ENCODE peak calls at places on chromosomes 11 and 22, in six cellular contexts. K is H1, W is IMR-90, R is neuronal stem cell, H is mesenchymal stem cell, O is trophoblast cell. U is an unnamed sample.

GRCh38 chr11:8932564-8933180 is at the start of gene C11orf16:
- DNase-seq in K (no peak), W (no peak), R (no peak), H (no peak), O (no peak), U (peak)

GRCh38 chr22:50236731-50237409 is 8.0 kb downstream of the TUBGCP6 start:
- DNase-seq in K (no peak), W (peak), R (no peak), H (peak), O (peak), U (no peak)

GRCh38 chr11:8631395-8632110 is 37.5 kb upstream of the STK33 start:
- DNase-seq in K (no peak), W (peak), R (no peak), H (peak), O (no peak), U (no peak)

GRCh38 chr22:36227396-36227795 is 11.9 kb downstream of the APOL2 start:
- DNase-seq in K (no peak), W (no peak), R (no peak), H (no peak), O (no peak), U (no peak)

GRCh38 chr11:2768471-2769408 is 68.9 kb upstream of the KCNQ1OT1 start:
- DNase-seq in K (no peak), W (peak), R (no peak), H (peak), O (no peak), U (no peak)

GRCh38 chr11:16000065-16000464 is 356.3 kb downstream of the SOX6 start:
- DNase-seq in K (no peak), W (peak), R (no peak), H (no peak), O (no peak), U (no peak)

GRCh38 chr22:37492428-37493344 is 6.5 kb upstream of the MFNG start:
- DNase-seq in K (peak), W (peak), R (peak), H (peak), O (peak), U (peak)

GRCh38 chr11:131744847-131745246 is 374.4 kb downstream of the NTM start:
- DNase-seq in K (no peak), W (peak), R (no peak), H (peak), O (no peak), U (no peak)

GRCh38 chr22:42807185-42807584 is 49.9 kb downstream of the ARFGAP3 start:
- DNase-seq in K (no peak), W (no peak), R (no peak), H (no peak), O (no peak), U (no peak)

GRCh38 chr22:50207383-50208031 is 6.7 kb downstream of the SELENOO start:
- DNase-seq in K (no peak), W (no peak), R (no peak), H (no peak), O (peak), U (no peak)

DNA sequence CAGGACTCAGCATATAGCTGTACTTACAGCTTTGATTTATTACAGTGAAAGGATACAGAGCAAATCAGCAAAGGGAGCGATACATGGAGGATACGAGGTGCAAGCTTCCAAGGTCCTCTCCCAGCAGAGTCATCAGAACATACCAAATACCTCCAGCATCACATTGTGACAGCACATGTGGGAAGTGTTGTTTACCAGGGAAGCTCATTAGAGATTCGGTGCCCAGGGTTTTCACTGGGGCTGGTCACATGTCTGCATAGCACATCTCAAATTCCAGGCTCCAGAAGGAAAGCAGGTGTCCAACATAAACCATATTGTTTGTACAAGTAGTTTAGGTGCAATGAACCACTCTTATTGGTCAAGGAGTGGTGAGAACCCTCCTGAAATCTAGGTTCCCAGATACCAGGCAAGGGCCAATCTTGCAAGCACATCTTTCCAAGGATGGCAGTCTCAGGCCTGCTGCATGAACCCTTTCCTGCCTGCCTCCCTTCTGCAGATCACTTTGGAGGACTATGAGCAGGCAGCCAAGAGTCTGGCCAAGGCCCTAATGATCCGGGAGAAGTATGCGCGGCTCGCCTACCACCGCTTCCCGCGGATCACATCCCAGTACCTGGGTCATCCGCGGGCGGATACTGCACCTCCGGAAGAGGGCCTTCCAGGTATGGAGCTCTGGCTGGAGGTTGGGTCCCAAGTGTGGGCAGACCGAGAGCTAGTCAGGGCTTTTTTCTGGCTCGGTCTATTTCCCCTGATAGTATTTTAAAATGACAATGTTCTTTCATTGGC is 26.7 kb downstream of the AMPD3 start:
- DNase-seq in K (no peak), W (peak), R (no peak), H (no peak), O (no peak), U (no peak)
- H3K23ac ChIP-seq in K (no peak), W (peak), R (no peak), H (no peak), O (no peak), U (no peak)

GRCh38 chr11:118252688-118253087 is 523 bp upstream of the MPZL3 start:
- DNase-seq in K (no peak), W (no peak), R (no peak), H (no peak), O (no peak), U (no peak)

GRCh38 chr11:118247041-118247440 is 5.1 kb downstream of the MPZL3 start:
- DNase-seq in K (no peak), W (no peak), R (no peak), H (no peak), O (no peak), U (no peak)

GRCh38 chr11:118251858-118252652 is at the start of gene MPZL3:
- DNase-seq in K (peak), W (peak), R (peak), H (peak), O (peak), U (peak)
- H4K8ac ChIP-seq in K (peak), W (peak), R (no peak), H (peak), O (peak), U (no peak)

GRCh38 chr11:17533782-17534415 is 10.3 kb downstream of the USH1C start:
- DNase-seq in K (no peak), W (no peak), R (no peak), H (no peak), O (no peak), U (no peak)

GRCh38 chr11:17531071-17531817 is 13.0 kb downstream of the USH1C start:
- DNase-seq in K (no peak), W (no peak), R (no peak), H (no peak), O (no peak), U (no peak)

GRCh38 chr11:17531818-17532131 is 12.4 kb downstream of the USH1C start:
- DNase-seq in K (no peak), W (peak), R (no peak), H (no peak), O (no peak), U (no peak)

GRCh38 chr11:17532814-17533213 is 11.4 kb downstream of the USH1C start:
- DNase-seq in K (no peak), W (no peak), R (no peak), H (no peak), O (no peak), U (no peak)

DNA sequence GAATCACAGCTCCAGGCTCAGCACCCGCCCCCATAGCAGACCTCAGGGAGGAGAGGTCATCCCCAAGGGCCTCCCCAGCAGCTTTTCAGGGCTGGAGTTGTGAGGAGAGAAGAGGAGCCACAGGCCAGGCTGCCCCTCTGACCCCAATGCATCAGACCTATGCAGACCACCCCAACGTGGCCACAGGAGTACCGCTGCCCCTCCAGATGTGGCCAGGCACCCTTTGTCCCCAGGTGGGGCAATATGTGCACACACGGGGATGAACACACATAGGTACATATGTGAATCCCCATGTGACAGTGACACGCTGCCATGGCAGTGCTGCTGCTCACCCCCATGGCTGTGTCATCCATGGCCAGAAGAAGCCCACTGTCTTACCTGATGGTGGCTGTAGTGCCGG is 10.9 kb downstream of the USH1C start:
- DNase-seq in K (no peak), W (no peak), R (no peak), H (no peak), O (no peak), U (no peak)
- H4K91ac ChIP-seq in K (no peak), W (no peak), R (no peak), H (no peak), O (no peak), U (no peak)

DNA sequence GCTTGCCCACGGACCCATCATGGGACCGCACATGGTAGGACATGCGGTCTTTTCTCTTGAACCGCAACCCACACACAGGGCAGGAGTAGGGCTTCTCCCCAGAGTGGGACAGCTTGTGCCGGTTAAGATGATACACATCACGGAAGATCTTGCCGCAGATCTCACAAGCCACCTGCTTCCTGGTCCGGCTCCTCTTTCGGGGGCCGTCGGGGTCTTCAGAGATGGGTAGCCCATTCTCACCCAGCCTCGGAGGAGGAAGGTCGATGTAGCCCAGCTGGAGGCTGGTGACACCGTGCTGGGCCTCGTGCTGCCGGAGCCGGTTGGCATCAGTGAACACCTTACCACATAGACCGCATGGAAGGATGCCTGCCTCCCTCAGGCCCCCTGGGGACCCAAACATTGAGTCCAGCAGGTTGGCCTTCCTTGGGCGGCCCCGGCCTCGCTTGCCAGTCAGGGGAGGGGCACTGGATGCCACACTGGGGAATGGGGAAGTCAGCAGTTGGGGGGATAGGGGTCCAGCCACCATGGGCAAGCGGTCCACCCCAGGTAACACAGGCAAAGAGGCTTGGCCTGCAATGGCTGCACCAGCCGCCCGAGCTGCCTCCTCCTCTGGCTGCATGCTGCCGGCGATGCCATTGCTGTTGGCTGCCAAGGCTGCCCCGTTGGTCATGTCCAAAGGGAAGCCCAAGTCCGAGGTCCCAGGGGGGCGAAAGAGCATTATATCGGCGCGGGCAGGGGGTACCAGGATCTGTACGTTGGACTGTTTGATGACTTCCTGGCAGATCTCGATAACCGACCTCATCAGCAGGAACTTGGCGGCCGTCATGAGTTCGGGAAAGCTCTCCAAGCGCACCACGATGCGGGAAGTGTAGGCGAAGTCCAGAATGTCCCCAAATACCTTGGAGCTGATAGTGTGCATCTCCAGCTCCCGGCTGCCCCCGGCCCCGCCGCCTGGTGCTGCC is 1.5 kb downstream of the PATZ1 start:
- DNase-seq in K (no peak), W (peak), R (peak), H (peak), O (peak), U (peak)
- H3K23ac ChIP-seq in K (peak), W (peak), R (peak), H (no peak), O (no peak), U (no peak)

DNA sequence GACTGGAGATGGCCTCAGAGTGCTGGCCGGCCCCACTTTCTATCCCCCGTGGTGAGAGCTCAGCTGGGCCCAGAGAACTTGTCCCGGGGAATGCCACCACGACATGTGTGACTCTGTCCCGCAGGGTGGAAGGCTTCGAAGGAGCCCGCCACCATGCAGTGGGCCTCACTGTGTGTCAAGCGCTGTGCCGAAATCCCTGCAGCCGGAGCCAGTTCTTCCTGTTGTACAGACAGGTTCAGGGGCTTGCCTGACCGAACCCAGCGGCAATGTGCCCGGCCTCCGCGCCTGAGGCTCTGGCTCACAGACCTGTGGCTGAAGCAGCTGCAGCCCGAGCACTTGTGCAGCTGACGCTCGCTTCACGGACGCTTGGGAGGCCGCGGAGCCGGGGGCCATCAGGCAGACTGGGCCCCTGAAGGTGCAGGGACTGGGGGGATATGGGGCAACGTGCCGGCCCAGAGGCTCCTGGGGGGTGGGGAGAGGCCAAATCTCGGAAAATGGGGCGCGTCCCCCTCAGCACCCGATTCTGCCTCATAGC is 650 bp downstream of the PPM1F start:
- DNase-seq in K (no peak), W (peak), R (no peak), H (peak), O (peak), U (peak)
- H4K8ac ChIP-seq in K (no peak), W (peak), R (no peak), H (no peak), O (no peak), U (no peak)

DNA sequence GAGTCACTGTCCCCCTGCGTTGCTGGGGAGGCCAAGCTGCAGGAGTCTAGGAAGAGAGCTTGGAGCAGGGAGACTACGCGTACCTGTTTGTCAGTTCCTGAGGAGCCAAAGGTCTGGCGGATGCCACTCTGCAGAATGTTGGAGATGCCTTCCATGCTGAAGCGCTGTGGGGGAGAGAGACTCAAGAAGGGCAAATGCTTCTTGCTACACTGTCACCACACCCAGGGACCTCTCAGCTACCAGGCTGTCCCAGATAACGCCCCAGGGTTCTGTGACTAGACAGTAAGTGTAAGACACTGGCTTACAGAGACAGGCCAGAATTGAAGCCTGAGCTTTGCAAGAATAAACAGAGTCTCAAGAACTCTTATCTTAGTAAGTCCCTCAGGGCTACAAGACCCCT is 42.0 kb downstream of the FEZ1 start:
- DNase-seq in K (no peak), W (no peak), R (no peak), H (no peak), O (no peak), U (no peak)
- H4K91ac ChIP-seq in K (no peak), W (no peak), R (no peak), H (no peak), O (no peak), U (no peak)

GRCh38 chr11:118660646-118661424 is 18.6 kb downstream of the TREH start:
- DNase-seq in K (no peak), W (no peak), R (no peak), H (no peak), O (no peak), U (peak)
- H3K23ac ChIP-seq in K (no peak), W (no peak), R (peak), H (no peak), O (no peak), U (no peak)

GRCh38 chr11:64778473-64779298 is at the start of gene SF1:
- DNase-seq in K (peak), W (peak), R (peak), H (peak), O (peak), U (peak)
- H4K8ac ChIP-seq in K (peak), W (peak), R (no peak), H (peak), O (peak), U (no peak)

DNA sequence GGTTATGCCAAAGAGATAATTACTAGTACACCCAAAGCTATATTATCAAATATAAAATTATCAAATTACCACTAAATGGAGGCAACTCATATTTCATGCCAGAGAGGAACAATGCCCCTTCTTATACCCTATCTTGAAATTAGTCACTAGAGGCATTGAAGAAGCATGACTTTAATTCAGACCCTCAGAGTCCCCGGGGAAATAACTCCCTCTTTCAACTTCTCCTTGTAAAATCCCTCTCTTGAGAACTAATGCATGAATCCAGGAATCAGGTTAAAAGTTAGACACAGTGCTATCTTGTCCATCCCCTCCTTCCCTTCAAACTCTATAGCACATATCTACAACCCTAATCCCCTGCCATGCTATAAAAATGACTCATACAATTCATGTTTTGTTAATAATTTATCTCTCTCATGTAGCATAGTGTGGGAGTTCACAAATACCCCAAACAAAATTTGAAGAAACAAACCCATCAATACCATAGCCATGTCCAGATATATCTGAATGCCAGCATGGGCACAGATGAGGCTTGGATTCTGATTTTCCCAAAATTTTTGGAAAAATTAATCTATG is 665.4 kb downstream of the KCNA4 start:
- DNase-seq in K (no peak), W (no peak), R (no peak), H (no peak), O (no peak), U (no peak)
- H4K91ac ChIP-seq in K (no peak), W (no peak), R (no peak), H (no peak), O (no peak), U (no peak)